ENCODE peak calls at places on chromosomes 16 and 17, in seven cellular contexts. M, O, R, K, Z, E and Q are unnamed samples.

GRCh38 chr16:77273-77806 is 685 bp upstream of the MPG start:
- DNase-seq in M (no peak), O (peak), R (peak), K (peak), Z (peak), E (peak), Q (no peak)

GRCh38 chr17:50772251-50772650 is 4.9 kb upstream of the ANKRD40CL start:
- DNase-seq in M (no peak), O (peak), R (peak), K (no peak), Z (no peak), E (no peak), Q (no peak)

GRCh38 chr17:36498155-36498554 is 11.7 kb downstream of the ZNHIT3 start:
- DNase-seq in M (no peak), O (no peak), R (no peak), K (no peak), Z (no peak), E (no peak), Q (no peak)

GRCh38 chr16:80150978-80151705 is 389.7 kb upstream of the DYNLRB2 start:
- DNase-seq in M (no peak), O (no peak), R (no peak), K (peak), Z (no peak), E (no peak), Q (no peak)

GRCh38 chr17:38733315-38734234 is 3.4 kb downstream of the CISD3 start:
- DNase-seq in M (no peak), O (no peak), R (no peak), K (no peak), Z (no peak), E (no peak), Q (no peak)

GRCh38 chr16:77967054-77968035 is 55.0 kb upstream of the CLEC3A start:
- DNase-seq in M (no peak), O (no peak), R (no peak), K (no peak), Z (no peak), E (no peak), Q (no peak)

GRCh38 chr16:84412262-84412661 is 43.9 kb downstream of the ATP2C2 start:
- DNase-seq in M (no peak), O (no peak), R (no peak), K (no peak), Z (no peak), E (no peak), Q (no peak)

GRCh38 chr16:69554495-69554894 is 11.3 kb upstream of the NFAT5 start:
- DNase-seq in M (no peak), O (no peak), R (no peak), K (no peak), Z (no peak), E (no peak), Q (no peak)

GRCh38 chr16:84482951-84483881 is 21.2 kb downstream of the MEAK7 start:
- DNase-seq in M (no peak), O (no peak), R (no peak), K (no peak), Z (no peak), E (no peak), Q (no peak)

GRCh38 chr17:82065193-82065637 is 389 bp downstream of the DUS1L start:
- DNase-seq in M (no peak), O (no peak), R (no peak), K (peak), Z (no peak), E (peak), Q (no peak)

DNA sequence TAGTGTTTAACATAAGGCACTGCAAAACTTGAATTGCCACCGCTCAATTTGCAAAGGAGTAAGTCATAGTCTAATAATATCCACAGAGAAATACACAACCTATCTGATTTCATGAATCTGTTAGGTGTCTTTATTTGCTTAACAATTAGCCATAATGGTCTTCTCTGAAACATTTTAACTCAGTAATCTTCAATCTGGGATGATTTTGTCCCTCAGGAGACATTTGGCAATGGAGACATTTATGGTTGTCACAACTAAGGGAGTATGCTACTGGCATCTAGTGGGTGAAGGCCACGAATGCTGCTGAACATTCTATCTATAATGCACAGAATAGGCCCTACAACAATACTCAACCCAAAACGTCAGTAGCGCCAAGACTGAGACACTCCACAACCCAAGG is 4.3 kb downstream of the UBE2G1 start:
- DNase-seq in M (no peak), O (no peak), R (no peak), K (no peak), Z (peak), E (no peak), Q (no peak)
- TF ChIP-seq CTCF in M (no peak), O (no peak), R (peak), K (no peak), Z (peak), E (no peak), Q (no peak)

GRCh38 chr16:66560107-66560506 is 6.1 kb upstream of the CMTM1 start:
- DNase-seq in M (no peak), O (no peak), R (no peak), K (no peak), Z (no peak), E (no peak), Q (no peak)

GRCh38 chr16:66561381-66562080 is 4.7 kb upstream of the CMTM1 start:
- DNase-seq in M (no peak), O (no peak), R (no peak), K (no peak), Z (no peak), E (no peak), Q (no peak)

GRCh38 chr16:66563574-66564334 is 2.5 kb upstream of the CMTM1 start:
- DNase-seq in M (no peak), O (no peak), R (no peak), K (no peak), Z (no peak), E (no peak), Q (no peak)

GRCh38 chr16:66562986-66563385 is 3.3 kb upstream of the CMTM1 start:
- DNase-seq in M (no peak), O (no peak), R (no peak), K (no peak), Z (no peak), E (no peak), Q (no peak)

GRCh38 chr16:66562409-66562808 is 3.8 kb upstream of the CMTM1 start:
- DNase-seq in M (no peak), O (no peak), R (no peak), K (no peak), Z (peak), E (no peak), Q (no peak)
- TF ChIP-seq CTCF in M (no peak), O (no peak), R (no peak), K (no peak), Z (peak), E (no peak), Q (no peak)

GRCh38 chr16:67842509-67843342 is 606 bp downstream of the THAP11 start:
- DNase-seq in M (no peak), O (peak), R (peak), K (peak), Z (peak), E (peak), Q (no peak)

GRCh38 chr16:67841198-67841815 is 813 bp upstream of the THAP11 start:
- DNase-seq in M (no peak), O (no peak), R (no peak), K (no peak), Z (no peak), E (no peak), Q (no peak)

GRCh38 chr16:67844441-67844840 is 2.3 kb upstream of the NUTF2 start:
- DNase-seq in M (no peak), O (no peak), R (no peak), K (peak), Z (peak), E (no peak), Q (no peak)

GRCh38 chr16:67843343-67843765 is 1.2 kb downstream of the THAP11 start:
- DNase-seq in M (no peak), O (no peak), R (no peak), K (no peak), Z (no peak), E (peak), Q (no peak)

DNA sequence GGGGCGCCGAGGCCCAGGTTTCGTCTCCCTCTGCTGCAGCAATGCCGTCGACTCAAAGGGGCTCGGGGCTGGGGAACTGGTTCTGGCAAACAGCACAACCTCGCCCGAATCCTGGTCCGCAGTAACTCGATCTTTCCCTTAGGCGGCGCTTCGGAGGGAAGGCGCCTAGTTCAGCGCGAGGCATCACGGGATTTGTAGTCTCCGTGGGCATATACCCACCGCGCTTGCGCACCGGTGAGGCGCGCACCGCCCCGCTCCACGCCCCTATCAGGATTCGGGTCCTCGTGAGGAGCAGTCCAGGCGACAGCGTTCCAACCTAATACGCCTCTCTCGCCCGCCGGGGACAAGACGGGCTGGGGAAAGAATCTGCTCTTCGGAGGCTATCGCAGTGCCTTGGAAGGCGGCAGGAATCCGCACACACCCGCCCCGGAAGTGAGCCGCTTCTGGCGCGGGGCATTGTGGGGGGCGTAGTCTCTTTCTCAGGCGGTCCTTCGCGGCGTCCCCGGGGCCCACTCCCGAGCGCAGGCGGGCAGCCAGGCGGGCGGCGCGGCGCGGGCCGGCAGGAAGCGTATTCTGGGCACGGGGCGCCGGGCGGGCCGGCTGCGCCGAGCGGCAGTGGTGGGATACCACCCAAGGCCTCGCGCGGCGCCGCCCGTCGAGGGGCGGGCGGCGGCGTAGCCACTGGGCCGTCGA is at the start of gene THAP11:
- DNase-seq in M (no peak), O (peak), R (peak), K (peak), Z (peak), E (peak), Q (peak)
- TF ChIP-seq CTCF in M (peak), O (peak), R (peak), K (peak), Z (peak), E (peak), Q (peak)

GRCh38 chr17:61399131-61400057 is at the start of gene TBX2:
- DNase-seq in M (peak), O (peak), R (no peak), K (peak), Z (peak), E (peak), Q (no peak)

GRCh38 chr17:61398721-61399130 is 917 bp upstream of the TBX2 start:
- DNase-seq in M (no peak), O (no peak), R (no peak), K (no peak), Z (no peak), E (no peak), Q (no peak)

GRCh38 chr17:61400786-61401279 is 1.2 kb downstream of the TBX2 start:
- DNase-seq in M (no peak), O (no peak), R (no peak), K (peak), Z (no peak), E (no peak), Q (no peak)

GRCh38 chr17:61401280-61402072 is 1.8 kb downstream of the TBX2 start:
- DNase-seq in M (no peak), O (no peak), R (no peak), K (peak), Z (no peak), E (no peak), Q (no peak)

DNA sequence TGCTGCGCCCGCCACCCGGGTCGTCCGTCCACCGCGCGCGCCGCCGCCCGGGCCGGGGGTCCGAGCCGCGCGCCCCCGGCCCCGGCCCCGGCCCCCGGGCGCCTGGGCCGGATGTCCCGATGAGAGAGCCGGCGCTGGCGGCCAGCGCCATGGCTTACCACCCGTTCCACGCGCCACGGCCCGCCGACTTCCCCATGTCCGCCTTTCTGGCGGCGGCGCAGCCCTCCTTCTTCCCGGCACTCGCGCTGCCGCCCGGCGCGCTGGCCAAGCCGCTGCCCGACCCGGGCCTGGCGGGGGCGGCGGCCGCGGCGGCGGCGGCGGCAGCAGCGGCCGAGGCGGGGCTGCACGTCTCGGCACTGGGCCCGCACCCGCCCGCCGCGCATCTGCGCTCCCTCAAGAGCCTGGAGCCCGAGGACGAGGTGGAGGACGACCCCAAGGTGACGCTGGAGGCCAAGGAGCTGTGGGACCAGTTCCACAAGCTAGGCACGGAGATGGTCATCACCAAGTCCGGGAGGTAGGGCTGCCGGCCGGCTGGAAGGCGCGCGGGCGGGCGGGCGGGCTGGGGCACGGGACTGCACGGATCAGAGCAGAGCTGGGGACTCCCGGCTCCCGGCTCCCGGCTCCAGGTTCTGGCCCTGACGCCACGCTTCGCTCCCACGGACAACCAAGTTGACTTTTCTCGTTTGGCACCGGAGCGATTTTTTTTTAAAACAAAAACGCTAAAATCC is 579 bp downstream of the TBX2 start:
- DNase-seq in M (no peak), O (no peak), R (no peak), K (peak), Z (no peak), E (no peak), Q (no peak)
- TF ChIP-seq CTCF in M (no peak), O (no peak), R (no peak), K (no peak), Z (no peak), E (no peak), Q (no peak)

GRCh38 chr16:35102780-35103403 is 1643.5 kb downstream of the TP53TG3F start:
- DNase-seq in M (no peak), O (no peak), R (no peak), K (no peak), Z (peak), E (no peak), Q (no peak)
- TF ChIP-seq CTCF in M (no peak), O (no peak), R (no peak), K (no peak), Z (no peak), E (no peak), Q (no peak)

GRCh38 chr16:88811850-88812736 is at the start of gene APRT:
- DNase-seq in M (peak), O (peak), R (peak), K (peak), Z (peak), E (peak), Q (peak)
- TF ChIP-seq CTCF in M (peak), O (peak), R (peak), K (peak), Z (no peak), E (peak), Q (no peak)

GRCh38 chr17:45170976-45171337 is 9.3 kb downstream of the HEXIM2 start:
- DNase-seq in M (no peak), O (peak), R (no peak), K (peak), Z (peak), E (no peak), Q (no peak)

GRCh38 chr17:45171338-45172231 is 9.9 kb downstream of the HEXIM2 start:
- DNase-seq in M (no peak), O (peak), R (no peak), K (no peak), Z (peak), E (no peak), Q (no peak)

GRCh38 chr17:45172232-45172540 is 10.5 kb downstream of the HEXIM2 start:
- DNase-seq in M (no peak), O (no peak), R (no peak), K (no peak), Z (no peak), E (no peak), Q (no peak)

GRCh38 chr17:45170280-45170975 is 8.8 kb downstream of the HEXIM2 start:
- DNase-seq in M (no peak), O (no peak), R (no peak), K (no peak), Z (no peak), E (no peak), Q (no peak)

GRCh38 chr17:45168991-45169752 is 7.5 kb downstream of the HEXIM2 start:
- DNase-seq in M (no peak), O (no peak), R (no peak), K (no peak), Z (no peak), E (no peak), Q (no peak)
- TF ChIP-seq CTCF in M (no peak), O (no peak), R (no peak), K (no peak), Z (no peak), E (no peak), Q (no peak)

GRCh38 chr16:27224271-27224737 is 21.0 kb downstream of the KDM8 start:
- DNase-seq in M (no peak), O (no peak), R (no peak), K (no peak), Z (no peak), E (no peak), Q (no peak)

GRCh38 chr16:27221576-27222498 is 18.5 kb downstream of the KDM8 start:
- DNase-seq in M (no peak), O (peak), R (no peak), K (peak), Z (no peak), E (no peak), Q (no peak)

GRCh38 chr16:27223701-27224100 is 20.4 kb downstream of the KDM8 start:
- DNase-seq in M (no peak), O (no peak), R (no peak), K (no peak), Z (no peak), E (no peak), Q (no peak)

GRCh38 chr16:27222499-27223225 is 19.3 kb downstream of the KDM8 start:
- DNase-seq in M (no peak), O (peak), R (no peak), K (peak), Z (no peak), E (no peak), Q (no peak)

DNA sequence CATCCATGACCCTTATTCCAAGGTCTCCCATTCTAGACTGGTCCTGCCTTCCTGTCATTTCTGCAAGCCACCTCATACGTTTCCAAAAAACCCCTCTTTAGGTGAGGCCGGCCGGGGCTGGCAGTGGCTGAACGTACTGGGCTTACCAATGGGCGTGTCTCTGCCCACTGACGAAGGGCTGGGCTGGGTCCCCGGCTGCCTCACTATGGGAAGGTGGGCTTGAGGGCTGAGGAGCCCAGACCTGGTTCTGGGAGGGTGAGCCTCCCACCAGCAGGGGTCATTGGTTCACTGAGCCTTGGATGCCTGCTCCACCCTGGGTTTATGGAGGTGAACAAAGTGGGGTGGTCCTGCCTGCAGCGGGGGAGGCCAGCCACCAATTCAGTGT is 19.9 kb downstream of the KDM8 start:
- DNase-seq in M (no peak), O (peak), R (no peak), K (no peak), Z (no peak), E (no peak), Q (no peak)
- TF ChIP-seq CTCF in M (no peak), O (no peak), R (no peak), K (no peak), Z (no peak), E (peak), Q (no peak)